ENCODE peak calls at places on chromosomes 3 and 15, in eight cellular contexts. W is tibial artery, D is hepatocyte, B is transverse colon, N is mucosa of descending colon, M is GM23338, O is cardiac fibroblast, F is esophagus squamous epithelium. R is an unnamed sample.

GRCh38 chr3:79167651-79168416 is 600.0 kb downstream of the ROBO1 start:
- DNase-seq in D (peak; percentile 28), F (no peak), O (peak; percentile 96), M (no peak), B (no peak), N (no peak), W (no peak), R (no peak)

GRCh38 chr3:15051531-15051930 is 13.6 kb downstream of the MRPS25 start:
- DNase-seq in N (peak; percentile 44), D (peak; percentile 64), O (peak; percentile 59), W (no peak), M (peak; percentile 86), B (peak; percentile 37), F (no peak), R (peak; percentile 70)

GRCh38 chr3:171810278-171811058 is at the start of gene PLD1:
- DNase-seq in B (peak; percentile 89), O (peak; percentile 86), M (peak; percentile 71), D (peak; percentile 94), W (peak; percentile 79), F (no peak), N (peak; percentile 94), R (peak; percentile 80)

GRCh38 chr15:63212050-63212973 is 22.9 kb downstream of the RAB8B start:
- DNase-seq in O (peak; percentile 83), M (no peak), B (no peak), W (no peak), F (no peak), D (peak; percentile 30), N (no peak), R (peak; percentile 51)

GRCh38 chr3:17931121-17931520 is 188.7 kb upstream of the TBC1D5 start:
- DNase-seq in O (no peak), D (no peak), W (no peak), F (no peak), B (no peak), M (no peak), N (no peak), R (no peak)

GRCh38 chr3:196991581-196992460 is 23.2 kb upstream of the PIGZ start:
- DNase-seq in F (no peak), N (peak; percentile 16), M (no peak), D (no peak), O (no peak), W (no peak), B (no peak), R (no peak)

GRCh38 chr15:85772668-85773067 is 22.1 kb downstream of the KLHL25 start:
- DNase-seq in M (no peak), F (no peak), W (no peak), B (peak; percentile 61), O (no peak), N (peak; percentile 73), D (no peak), R (no peak)

GRCh38 chr3:130539005-130539404 is 22.0 kb downstream of the COL6A6 start:
- DNase-seq in N (peak; percentile 35), M (peak; percentile 84), D (peak; percentile 70), O (peak; percentile 59), W (no peak), F (no peak), B (peak; percentile 28), R (peak; percentile 33)

GRCh38 chr3:148916132-148916531 is 51.0 kb downstream of the CPA3 start:
- DNase-seq in N (no peak), D (no peak), B (no peak), W (no peak), M (no peak), F (no peak), O (no peak), R (no peak)

GRCh38 chr3:138397983-138398382 is 36.4 kb upstream of the ESYT3 start:
- DNase-seq in D (no peak), B (no peak), W (no peak), F (no peak), O (no peak), M (no peak), N (no peak), R (no peak)

GRCh38 chr15:31360843-31361763 is 34.5 kb downstream of the KLF13 start:
- DNase-seq in B (peak; percentile 81), W (no peak), M (peak; percentile 48), D (no peak), O (no peak), N (peak; percentile 79), F (peak; percentile 41), R (peak; percentile 80)

GRCh38 chr3:194322701-194323174 is 28.4 kb downstream of the CPN2 start:
- DNase-seq in D (peak; percentile 78), W (no peak), F (no peak), B (no peak), M (no peak), N (no peak), O (peak; percentile 66), R (no peak)

GRCh38 chr3:39414421-39414907 is 7.9 kb downstream of the RPSA start:
- DNase-seq in F (no peak), M (no peak), D (no peak), N (peak; percentile 57), O (peak; percentile 26), B (peak; percentile 57), W (no peak), R (no peak)

GRCh38 chr15:66253296-66253642 is 281 bp downstream of the MEGF11 start:
- DNase-seq in O (no peak), N (no peak), D (no peak), W (no peak), B (no peak), M (no peak), F (no peak), R (peak; percentile 53)

GRCh38 chr15:101118615-101119014 is 133.2 kb downstream of the CHSY1 start:
- DNase-seq in O (no peak), N (no peak), B (no peak), W (no peak), M (peak; percentile 59), F (no peak), D (no peak), R (no peak)
- TF ChIP-seq CTCF in O (no peak), N (no peak), B (no peak), W (no peak), M (peak; percentile 20), F (no peak), D (no peak), R (no peak)

GRCh38 chr3:73094951-73095350 is 33.5 kb downstream of the EBLN2 start:
- DNase-seq in D (peak; percentile 23), F (no peak), O (no peak), M (peak; percentile 59), N (no peak), W (no peak), B (no peak), R (no peak)

GRCh38 chr3:73098873-73099272 is 37.4 kb downstream of the EBLN2 start:
- DNase-seq in W (no peak), N (no peak), B (no peak), M (no peak), F (no peak), O (no peak), D (no peak), R (no peak)

GRCh38 chr3:73096169-73096568 is 34.7 kb downstream of the EBLN2 start:
- DNase-seq in N (no peak), W (no peak), D (no peak), B (no peak), F (no peak), O (no peak), M (no peak), R (no peak)

GRCh38 chr3:73098026-73098425 is 36.6 kb downstream of the EBLN2 start:
- DNase-seq in D (no peak), W (no peak), O (no peak), M (no peak), N (no peak), F (no peak), B (no peak), R (no peak)

DNA sequence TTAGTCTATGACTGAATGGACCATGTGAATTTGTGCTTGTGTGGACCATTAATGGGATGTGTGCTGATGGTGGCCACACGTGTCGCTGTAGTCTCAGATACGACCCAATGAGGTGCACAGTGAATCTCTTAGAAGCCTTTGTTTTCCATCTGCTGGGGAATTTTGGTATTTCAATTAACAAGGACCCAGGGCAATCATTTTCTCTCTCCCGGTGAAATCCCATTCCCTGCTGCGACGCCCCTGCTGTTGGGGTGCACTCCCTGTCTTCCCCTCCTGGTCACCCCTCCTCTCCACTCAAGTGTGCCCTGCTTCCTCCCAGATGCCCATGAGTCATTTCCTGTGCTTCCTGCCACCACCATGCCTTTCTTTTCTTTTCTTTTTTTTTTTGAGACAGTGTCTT is 32.7 kb downstream of the EBLN2 start:
- DNase-seq in F (no peak), O (no peak), M (peak; percentile 44), W (no peak), D (no peak), N (no peak), B (no peak), R (no peak)
- TF ChIP-seq CTCF in F (no peak), O (peak; percentile 18), M (peak; percentile 36), W (no peak), D (no peak), N (no peak), B (no peak), R (no peak)

DNA sequence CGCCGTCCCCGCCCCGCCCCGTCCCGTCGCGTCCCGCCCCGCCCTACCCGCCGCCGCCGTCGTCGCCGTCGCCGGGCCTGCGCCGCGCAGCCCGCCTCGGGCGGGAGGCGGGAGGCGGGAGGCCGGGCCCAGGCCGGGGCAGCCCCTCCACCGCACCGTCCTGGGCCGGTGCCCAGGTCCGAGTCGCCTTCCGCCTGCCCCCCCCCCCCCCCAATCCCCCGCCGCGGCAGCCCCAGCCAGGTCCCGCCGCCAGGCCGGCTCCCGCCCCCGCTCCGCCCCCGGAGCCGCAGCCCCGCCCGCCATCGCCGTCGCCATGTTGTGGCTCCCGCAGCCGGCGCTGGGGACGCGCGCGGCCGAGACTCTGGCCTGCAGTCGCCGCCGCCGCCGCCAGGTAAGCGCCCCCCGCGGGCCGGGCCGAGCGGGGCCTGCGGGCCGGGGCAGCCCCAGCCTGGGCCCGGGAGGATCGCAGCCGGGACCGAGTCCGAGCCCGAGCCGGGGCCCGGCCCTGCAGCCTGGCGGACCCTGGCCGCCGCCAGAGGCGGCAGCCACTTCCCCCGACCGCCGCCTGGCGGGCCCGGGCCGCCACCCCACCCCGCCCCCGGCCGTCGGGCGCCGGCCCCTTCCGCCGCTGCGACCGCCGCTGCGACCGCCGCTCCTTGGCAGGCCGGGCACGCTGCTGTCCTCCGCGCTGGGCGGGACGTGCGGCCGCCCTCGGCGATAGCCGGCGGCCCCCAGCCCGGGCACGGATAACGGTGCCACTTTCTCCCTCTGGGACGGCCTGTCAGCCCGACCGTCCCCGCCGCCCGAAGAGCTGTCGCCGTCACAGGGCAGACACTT is at the start of gene ZNF592:
- DNase-seq in D (peak; percentile 93), W (peak; percentile 76), N (peak; percentile 93), F (no peak), M (peak; percentile 72), B (peak; percentile 89), O (peak; percentile 73), R (peak; percentile 82)
- TF ChIP-seq CTCF in D (no peak), W (no peak), N (peak; percentile 31), F (peak; percentile 65), M (no peak), B (no peak), O (no peak), R (no peak)

DNA sequence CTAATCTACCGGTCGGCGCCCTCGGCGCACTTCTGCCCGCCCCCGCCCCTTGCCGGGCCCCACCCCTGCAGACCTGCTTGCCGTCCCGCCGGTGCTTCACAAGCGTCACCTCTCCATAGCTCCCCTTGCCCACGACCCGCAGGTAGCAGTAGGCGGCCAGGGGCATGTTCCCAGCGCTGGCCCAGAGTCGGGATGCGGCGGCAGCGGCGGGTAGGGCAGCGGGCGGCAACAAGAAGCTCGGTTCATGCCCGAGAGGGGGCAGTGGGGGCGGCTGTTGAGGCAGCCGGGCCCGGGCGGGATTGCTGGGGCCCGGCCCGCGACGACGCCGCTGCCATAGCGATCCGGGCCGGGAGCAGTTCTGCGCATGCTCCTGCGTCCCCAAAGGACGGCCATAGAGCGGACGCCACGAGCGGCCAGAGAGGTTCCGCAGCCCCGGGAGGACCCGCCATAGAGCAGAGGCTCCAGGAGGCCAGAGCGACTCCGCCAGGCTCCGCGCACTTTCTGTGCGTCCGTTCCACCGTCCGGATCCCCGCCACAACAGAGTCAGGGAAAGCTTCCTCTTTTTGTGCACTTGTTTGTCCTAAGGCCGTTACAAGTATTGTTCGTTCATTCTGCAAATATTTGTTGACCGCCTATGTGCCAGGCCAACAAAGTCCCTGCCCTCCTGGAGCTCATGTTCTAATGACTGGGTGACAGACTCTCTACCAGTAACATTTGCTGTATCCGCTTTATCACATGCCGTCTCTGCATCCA is at the start of gene NEK4:
- DNase-seq in D (peak; percentile 97), F (peak; percentile 50), M (peak; percentile 96), O (peak; percentile 88), N (peak; percentile 94), W (peak; percentile 90), B (peak; percentile 95), R (peak; percentile 97)
- TF ChIP-seq CTCF in D (peak; percentile 12), F (no peak), M (no peak), O (no peak), N (no peak), W (peak; percentile 19), B (no peak), R (no peak)